ENCODE peak calls at places on chromosomes 7 and 10, in nine cellular contexts. I is NCI-H1930; Z is fibroblast of the conjunctiva; N is transverse colon; H is IMR-90; M is T-cell; K is heart left ventricle; A is bronchial epithelial cell; S is stimulated activated CD8-positive, alpha-beta memory T cell treated with anti-CD3 and anti-CD28 coated beads, Interleukin-7, amount 100 ng/mL, for 4 hours. L is an unnamed sample.

GRCh38 chr10:122126763-122127659 is 138.0 kb downstream of the TACC2 start:
- DNase-seq in I (no peak), Z (peak), N (no peak), H (peak), M (no peak), K (peak), A (peak), S (no peak), L (no peak)

GRCh38 chr10:126097558-126098215 is 201.3 kb downstream of the FANK1 start:
- DNase-seq in I (no peak), Z (no peak), N (no peak), H (no peak), M (no peak), K (no peak), A (no peak), S (no peak), L (no peak)

GRCh38 chr7:30062587-30062986 is 34.4 kb downstream of the PLEKHA8 start:
- DNase-seq in I (peak), Z (peak), N (no peak), H (peak), M (no peak), K (no peak), A (peak), S (no peak), L (no peak)

GRCh38 chr10:74640134-74640533 is 186.3 kb upstream of the KAT6B start:
- DNase-seq in I (no peak), Z (no peak), N (no peak), H (peak), M (no peak), K (no peak), A (no peak), S (no peak), L (no peak)

GRCh38 chr7:4738711-4739527 is 36.5 kb upstream of the AP5Z1 start:
- DNase-seq in I (no peak), Z (peak), N (no peak), H (peak), M (no peak), K (peak), A (peak), S (no peak), L (no peak)

GRCh38 chr7:129969881-129970446 is 17.2 kb upstream of the UBE2H start:
- DNase-seq in I (no peak), Z (no peak), N (peak), H (peak), M (no peak), K (peak), A (peak), S (no peak), L (no peak)

GRCh38 chr7:44213872-44214595 is 13.3 kb downstream of the YKT6 start:
- DNase-seq in I (peak), Z (peak), N (no peak), H (peak), M (no peak), K (no peak), A (peak), S (no peak), L (no peak)

GRCh38 chr7:26100940-26101339 is 51.1 kb upstream of the NFE2L3 start:
- DNase-seq in I (no peak), Z (no peak), N (no peak), H (no peak), M (no peak), K (no peak), A (no peak), S (no peak), L (no peak)

GRCh38 chr7:114426824-114427223 is 12.2 kb downstream of the FOXP2 start:
- DNase-seq in I (no peak), Z (no peak), N (no peak), H (peak), M (no peak), K (no peak), A (peak), S (no peak), L (no peak)

GRCh38 chr10:24239289-24239688 is 30.4 kb downstream of the KIAA1217 start:
- DNase-seq in I (no peak), Z (no peak), N (no peak), H (no peak), M (no peak), K (no peak), A (no peak), S (no peak), L (no peak)

GRCh38 chr10:71999360-72000072 is 35.3 kb downstream of the CHST3 start:
- DNase-seq in I (no peak), Z (peak), N (peak), H (peak), M (no peak), K (peak), A (no peak), S (no peak), L (no peak)

GRCh38 chr7:37031571-37032257 is 307.4 kb upstream of the AOAH start:
- DNase-seq in I (peak), Z (peak), N (peak), H (peak), M (no peak), K (peak), A (peak), S (peak), L (peak)

GRCh38 chr7:113730309-113730955 is 188.4 kb downstream of the PPP1R3A start:
- DNase-seq in I (no peak), Z (no peak), N (no peak), H (peak), M (no peak), K (no peak), A (peak), S (no peak), L (no peak)

GRCh38 chr10:97683556-97684357 is 3.3 kb downstream of the AVPI1 start:
- DNase-seq in I (no peak), Z (no peak), N (peak), H (peak), M (no peak), K (no peak), A (peak), S (no peak), L (no peak)

GRCh38 chr10:62895058-62895457 is 78.9 kb upstream of the EGR2 start:
- DNase-seq in I (no peak), Z (no peak), N (no peak), H (peak), M (no peak), K (no peak), A (no peak), S (no peak), L (no peak)

GRCh38 chr7:151339651-151340377 is 1.8 kb upstream of the NUB1 start:
- DNase-seq in I (no peak), Z (no peak), N (no peak), H (no peak), M (no peak), K (no peak), A (no peak), S (no peak), L (no peak)

GRCh38 chr10:120195984-120196712 is 260.9 kb upstream of the PLPP4 start:
- DNase-seq in I (no peak), Z (no peak), N (no peak), H (no peak), M (no peak), K (no peak), A (no peak), S (no peak), L (no peak)

GRCh38 chr10:74612195-74612594 is 214.2 kb upstream of the KAT6B start:
- DNase-seq in I (no peak), Z (no peak), N (no peak), H (peak), M (no peak), K (no peak), A (peak), S (no peak), L (no peak)

GRCh38 chr7:123282181-123282580 is 82.4 kb upstream of the SLC13A1 start:
- DNase-seq in I (no peak), Z (no peak), N (no peak), H (no peak), M (no peak), K (no peak), A (no peak), S (no peak), L (no peak)

GRCh38 chr10:3622427-3622826 is 162.6 kb downstream of the KLF6 start:
- DNase-seq in I (no peak), Z (no peak), N (no peak), H (no peak), M (no peak), K (no peak), A (no peak), S (no peak), L (no peak)

GRCh38 chr7:143507094-143507518 is 29.4 kb downstream of the TAS2R41 start:
- DNase-seq in I (no peak), Z (no peak), N (no peak), H (no peak), M (no peak), K (no peak), A (peak), S (no peak), L (no peak)

GRCh38 chr7:103710247-103710646 is 264.2 kb upstream of the SLC26A5 start:
- DNase-seq in I (no peak), Z (no peak), N (no peak), H (peak), M (no peak), K (no peak), A (peak), S (no peak), L (no peak)

GRCh38 chr10:91409069-91409868 is 875 bp upstream of the HECTD2 start:
- DNase-seq in I (peak), Z (peak), N (peak), H (peak), M (peak), K (peak), A (peak), S (peak), L (no peak)

GRCh38 chr7:101021703-101022102 is 1.8 kb downstream of the MUC17 start:
- DNase-seq in I (no peak), Z (no peak), N (peak), H (no peak), M (no peak), K (peak), A (no peak), S (no peak), L (no peak)

GRCh38 chr10:126352446-126352845 is 35.8 kb downstream of the ADAM12 start:
- DNase-seq in I (no peak), Z (no peak), N (no peak), H (no peak), M (no peak), K (no peak), A (no peak), S (no peak), L (no peak)

GRCh38 chr7:111788426-111788825 is 226.1 kb upstream of the IMMP2L start:
- DNase-seq in I (no peak), Z (no peak), N (no peak), H (peak), M (no peak), K (no peak), A (peak), S (no peak), L (no peak)

L was measured in stimulated activated CD4-positive, alpha-beta T cell treated with anti-CD3 and anti-CD28 coated beads, Interleukin-1b, Interleukin-23, amount 100 ng/mL, for 1 hour.